ENCODE peak calls at places on chromosomes 13 and 19, in eight cellular contexts. I is glutamatergic neuron; T is IMR-90; F is brain microvascular endothelial cell; G is H9; N is CD4-positive, alpha-beta T cell; L is progenitor cell of endocrine pancreas; E is cardiac muscle cell. B is an unnamed sample.

GRCh38 chr13:21338156-21338555 is 120.9 kb downstream of the ZDHHC20 start:
- DNase-seq in I (no peak), T (no peak), F (no peak), G (no peak), N (no peak), L (no peak), E (no peak), B (no peak)

GRCh38 chr19:53982056-53982455 is 9.4 kb upstream of the CACNG6 start:
- DNase-seq in I (no peak), T (no peak), F (no peak), G (peak), N (no peak), L (peak), E (peak), B (peak)

GRCh38 chr13:40565282-40566148 is 100.9 kb downstream of the FOXO1 start:
- DNase-seq in I (no peak), T (no peak), F (no peak), G (no peak), N (no peak), L (no peak), E (no peak), B (no peak)

GRCh38 chr19:48962849-48963165 is 2.3 kb upstream of the FTL start:
- DNase-seq in I (no peak), T (no peak), F (no peak), G (no peak), N (no peak), L (no peak), E (no peak), B (no peak)

GRCh38 chr13:44276061-44276460 is 97.6 kb upstream of the SERP2 start:
- DNase-seq in I (no peak), T (no peak), F (no peak), G (no peak), N (no peak), L (no peak), E (no peak), B (no peak)

GRCh38 chr19:2080336-2080988 is 15.7 kb downstream of the MOB3A start:
- DNase-seq in I (no peak), T (no peak), F (no peak), G (no peak), N (no peak), L (no peak), E (no peak), B (no peak)

GRCh38 chr19:13574933-13575332 is 68.7 kb upstream of the CACNA1A start:
- DNase-seq in I (peak), T (peak), F (no peak), G (peak), N (no peak), L (no peak), E (peak), B (peak)

GRCh38 chr13:29805994-29806748 is 44.2 kb downstream of the UBL3 start:
- DNase-seq in I (no peak), T (no peak), F (no peak), G (no peak), N (no peak), L (no peak), E (no peak), B (no peak)

GRCh38 chr13:36395280-36395679 is 37.0 kb upstream of the CCNA1 start:
- DNase-seq in I (no peak), T (peak), F (no peak), G (no peak), N (no peak), L (no peak), E (peak), B (no peak)

GRCh38 chr13:99086869-99087129 is 108.9 kb upstream of the DOCK9 start:
- DNase-seq in I (no peak), T (no peak), F (no peak), G (peak), N (peak), L (no peak), E (no peak), B (no peak)

GRCh38 chr19:1449467-1450442 is at the start of gene APC2:
- DNase-seq in I (peak), T (peak), F (no peak), G (peak), N (no peak), L (no peak), E (no peak), B (peak)

GRCh38 chr13:75685239-75685697 is 49.1 kb downstream of the LMO7 start:
- DNase-seq in I (no peak), T (peak), F (peak), G (peak), N (no peak), L (no peak), E (peak), B (no peak)

DNA sequence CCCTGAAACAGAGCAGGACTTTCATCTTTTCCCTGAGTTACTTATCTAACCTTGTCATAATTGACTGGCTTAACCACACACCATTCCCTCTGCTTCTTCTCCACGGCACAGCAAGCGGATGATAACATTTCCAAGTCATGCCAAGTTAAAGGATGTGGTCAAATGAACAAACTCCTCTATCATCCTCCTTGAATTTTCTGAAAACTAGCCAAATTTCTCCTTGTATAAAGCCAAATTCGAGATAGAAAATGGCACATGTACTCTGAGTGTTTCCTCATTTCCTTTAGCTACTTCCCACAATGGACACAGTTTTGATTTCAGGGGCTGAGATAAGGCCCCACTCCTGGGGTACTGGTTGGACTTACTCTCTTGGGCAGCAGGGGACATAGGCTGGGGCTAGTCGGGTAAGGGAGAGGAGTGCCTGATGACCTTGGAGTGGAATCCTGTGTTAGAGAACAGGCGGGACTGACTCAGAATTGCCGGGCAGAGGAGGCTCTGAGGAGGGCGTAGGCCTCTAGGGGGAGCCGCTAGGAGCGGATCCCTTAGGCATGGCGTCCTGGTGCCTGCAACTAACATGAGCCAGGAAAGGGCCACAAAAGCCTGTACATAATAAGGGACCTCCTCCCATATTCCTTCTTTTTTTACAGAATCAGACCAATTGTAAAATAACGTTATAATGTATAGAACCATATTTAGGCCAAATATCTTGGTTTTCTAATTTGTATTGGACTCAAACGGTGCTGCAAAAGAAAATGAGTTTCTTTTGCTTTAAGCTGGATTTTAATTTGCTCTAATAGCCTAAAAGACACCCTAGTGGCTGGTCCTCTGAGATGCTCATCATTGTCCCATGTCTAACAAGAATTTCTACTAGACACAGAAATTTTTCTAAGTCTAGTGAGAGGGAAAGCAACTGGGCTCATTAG is 20.4 kb upstream of the TMTC4 start:
- DNase-seq in I (peak), T (peak), F (peak), G (peak), N (no peak), L (peak), E (peak), B (peak)
- TF ChIP-seq CTCF in I (peak), T (peak), F (peak), G (peak), N (no peak), L (peak), E (peak), B (peak)

GRCh38 chr19:27676877-27677276 is 1536.1 kb downstream of the UQCRFS1 start:
- DNase-seq in I (no peak), T (no peak), F (no peak), G (peak), N (no peak), L (no peak), E (no peak), B (no peak)
- TF ChIP-seq CTCF in I (no peak), T (no peak), F (no peak), G (no peak), N (no peak), L (no peak), E (no peak), B (no peak)

DNA sequence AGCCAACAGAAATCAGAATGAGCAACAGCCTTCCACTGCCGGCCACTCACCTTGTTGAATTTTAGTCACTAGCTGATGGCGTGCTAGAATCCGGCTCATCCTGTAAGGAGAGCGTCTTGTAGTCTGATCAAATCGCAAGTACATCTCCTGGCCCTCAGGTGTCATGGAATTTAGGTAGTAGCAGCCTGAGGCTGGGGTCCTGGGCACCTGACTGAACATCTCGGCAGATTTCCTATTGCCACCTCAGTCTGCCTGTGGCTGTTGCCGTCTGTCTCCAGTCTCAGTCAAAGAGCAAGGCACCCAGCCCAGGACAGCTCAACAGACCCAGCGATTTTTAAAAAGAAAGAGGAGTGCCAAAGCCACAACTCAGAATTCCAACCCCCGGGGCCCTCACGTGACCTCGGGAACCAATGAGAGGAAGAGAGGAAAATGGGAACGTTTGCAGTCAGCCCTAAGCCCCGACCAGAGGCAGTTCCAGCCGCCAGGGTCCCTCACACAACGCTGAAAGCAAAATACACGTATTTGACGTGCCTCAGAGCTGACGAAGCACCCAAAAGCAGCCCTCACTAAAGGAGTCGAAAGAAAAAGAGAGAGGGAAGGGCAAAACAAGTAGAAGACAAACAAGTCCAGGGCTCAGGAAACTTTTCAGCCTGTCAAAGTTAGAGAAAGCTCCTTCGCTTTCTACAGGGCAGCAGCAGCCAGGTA is at the start of gene STARD13:
- DNase-seq in I (peak), T (peak), F (peak), G (peak), N (no peak), L (peak), E (peak), B (peak)
- TF ChIP-seq CTCF in I (no peak), T (peak), F (peak), G (peak), N (no peak), L (peak), E (peak), B (no peak)

DNA sequence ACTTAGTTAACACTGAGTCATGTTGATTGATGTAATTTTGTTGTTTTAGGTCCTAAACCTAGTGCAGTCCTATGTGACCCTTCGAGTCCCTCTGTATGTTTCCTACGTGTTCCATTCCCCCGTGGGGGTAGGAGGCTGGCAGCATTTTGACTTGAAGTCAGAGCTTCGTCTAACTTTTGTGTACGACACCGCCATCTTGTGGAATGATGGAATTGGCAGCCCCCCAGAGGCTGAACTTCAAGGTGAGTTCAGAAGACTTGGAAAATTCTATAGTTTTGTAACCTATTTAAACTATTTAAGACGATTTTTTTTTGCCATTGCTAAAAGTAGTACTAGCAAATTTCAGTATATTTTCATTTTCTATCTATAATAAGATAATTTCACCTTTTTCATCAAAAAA is 117.9 kb downstream of the STOML3 start:
- DNase-seq in I (peak), T (peak), F (no peak), G (peak), N (no peak), L (peak), E (peak), B (peak)
- TF ChIP-seq CTCF in I (peak), T (peak), F (peak), G (peak), N (peak), L (peak), E (peak), B (peak)

GRCh38 chr19:18833141-18833476 is 1.4 kb downstream of the UPF1 start:
- DNase-seq in I (no peak), T (no peak), F (no peak), G (no peak), N (no peak), L (no peak), E (no peak), B (no peak)

GRCh38 chr19:18833849-18834643 is 2.3 kb downstream of the UPF1 start:
- DNase-seq in I (no peak), T (no peak), F (no peak), G (no peak), N (no peak), L (no peak), E (no peak), B (no peak)

GRCh38 chr19:18830488-18830887 is 1.3 kb upstream of the UPF1 start:
- DNase-seq in I (no peak), T (no peak), F (no peak), G (no peak), N (no peak), L (no peak), E (no peak), B (no peak)

GRCh38 chr19:18831524-18832330 is at the start of gene UPF1:
- DNase-seq in I (peak), T (peak), F (peak), G (peak), N (peak), L (peak), E (peak), B (peak)

DNA sequence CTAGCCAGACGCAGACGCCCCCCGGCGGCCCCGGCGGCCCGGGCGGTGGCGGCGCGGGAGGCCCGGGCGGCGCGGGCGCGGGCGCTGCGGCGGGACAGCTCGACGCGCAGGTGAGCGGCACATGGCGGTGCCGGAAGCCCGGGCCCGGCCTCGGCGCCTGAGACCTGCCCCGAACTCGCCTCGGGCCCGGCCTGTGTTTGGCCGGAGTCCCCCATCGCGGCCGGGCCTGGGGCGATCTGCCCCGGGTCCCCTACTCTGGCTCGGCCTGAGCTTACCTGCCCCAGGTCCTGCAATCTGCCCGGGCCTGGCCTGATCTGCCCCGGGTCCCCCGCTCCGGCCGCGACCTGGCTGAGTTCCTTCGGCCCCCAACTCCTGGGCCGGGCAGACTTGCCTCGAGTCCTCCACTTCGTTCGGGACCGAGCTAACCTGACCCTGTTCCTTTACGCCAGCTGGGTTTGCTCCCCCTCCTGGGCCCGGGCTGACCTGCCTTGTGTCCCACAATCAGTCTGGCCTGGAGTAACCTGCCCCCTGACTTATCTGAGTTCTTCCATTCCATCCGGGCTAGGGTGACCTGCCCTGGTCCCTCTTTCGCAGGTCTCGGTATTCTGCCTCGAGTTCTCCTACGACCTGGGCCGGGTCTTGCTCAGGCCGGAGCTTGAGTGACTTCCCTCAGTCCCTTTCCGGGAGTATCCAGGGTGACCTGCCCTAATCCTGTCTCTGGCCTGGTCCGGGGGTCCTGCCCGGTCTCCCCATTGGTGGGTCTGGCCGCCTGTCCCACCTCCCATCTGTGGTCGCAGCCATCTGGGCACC is 777 bp downstream of the UPF1 start:
- DNase-seq in I (peak), T (no peak), F (peak), G (peak), N (no peak), L (no peak), E (no peak), B (peak)
- TF ChIP-seq CTCF in I (no peak), T (peak), F (peak), G (peak), N (no peak), L (peak), E (peak), B (no peak)

DNA sequence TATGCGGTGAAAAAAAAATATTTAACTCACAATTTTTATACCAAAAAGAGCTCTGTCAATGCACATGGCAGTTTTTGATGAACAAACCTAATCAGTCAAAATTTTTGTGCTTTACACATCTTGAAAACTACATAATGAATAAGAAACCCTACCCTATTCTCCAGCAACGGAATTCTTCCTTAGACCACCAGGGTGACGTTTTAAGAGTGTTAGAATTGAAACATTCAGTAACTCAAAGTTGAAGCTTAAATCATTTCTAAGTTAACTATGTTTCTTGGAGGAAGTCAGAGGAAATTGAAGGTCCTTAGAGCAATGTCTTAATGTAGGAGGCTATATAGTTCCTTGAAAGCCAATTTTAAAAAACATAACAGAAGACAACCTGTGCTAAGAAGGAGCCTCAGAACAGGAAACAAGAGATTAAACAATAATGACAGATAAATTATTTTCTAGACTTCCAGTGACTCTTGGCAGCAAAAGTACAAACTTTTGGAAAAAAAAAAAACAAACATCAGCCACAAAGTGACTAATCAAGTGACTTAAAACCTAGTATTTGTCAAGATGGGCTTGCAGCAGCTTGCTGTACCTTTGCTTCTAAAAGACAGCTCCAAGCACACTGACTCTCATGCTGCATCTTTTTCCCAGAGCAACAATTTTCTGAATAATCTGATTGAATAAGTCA is 6.2 kb downstream of the SPRY2 start:
- DNase-seq in I (no peak), T (peak), F (peak), G (no peak), N (no peak), L (no peak), E (peak), B (no peak)
- TF ChIP-seq CTCF in I (peak), T (no peak), F (no peak), G (peak), N (no peak), L (peak), E (no peak), B (no peak)

B was measured in nephron progenitor cell.